ENCODE peak calls at places on chromosomes 2 and 18, in five cellular contexts. R, V, M, A and P are unnamed samples.

GRCh38 chr18:79750980-79751571 is 46.7 kb upstream of the KCNG2 start:
- DNase-seq in R (no peak), V (peak), M (peak), A (no peak), P (no peak)

GRCh38 chr2:234905547-234906260 is 46.1 kb upstream of the SH3BP4 start:
- DNase-seq in R (no peak), V (no peak), M (no peak), A (no peak), P (no peak)

GRCh38 chr2:23384551-23385349 is at the start of gene KLHL29:
- DNase-seq in R (peak), V (peak), M (peak), A (peak), P (peak)

GRCh38 chr2:234955971-234956509 is 4.2 kb downstream of the SH3BP4 start:
- DNase-seq in R (no peak), V (no peak), M (no peak), A (no peak), P (no peak)

GRCh38 chr2:69579561-69579960 is 64.0 kb downstream of the AAK1 start:
- DNase-seq in R (no peak), V (no peak), M (no peak), A (no peak), P (no peak)

GRCh38 chr2:224101820-224102630 is 62.9 kb upstream of the SERPINE2 start:
- DNase-seq in R (no peak), V (peak), M (no peak), A (no peak), P (no peak)

GRCh38 chr2:100437751-100438150 is 20.3 kb upstream of the CHST10 start:
- DNase-seq in R (no peak), V (no peak), M (no peak), A (no peak), P (no peak)

GRCh38 chr2:171578156-171578803 is 56.0 kb downstream of the CYBRD1 start:
- DNase-seq in R (no peak), V (no peak), M (no peak), A (no peak), P (no peak)

GRCh38 chr2:86305195-86305975 is 32.0 kb downstream of the REEP1 start:
- DNase-seq in R (no peak), V (no peak), M (no peak), A (no peak), P (no peak)

GRCh38 chr2:237896941-237897340 is 37.5 kb downstream of the RAMP1 start:
- DNase-seq in R (no peak), V (no peak), M (no peak), A (no peak), P (no peak)

GRCh38 chr2:11539317-11540147 is 5.7 kb downstream of the GREB1 start:
- DNase-seq in R (no peak), V (peak), M (peak), A (no peak), P (no peak)

GRCh38 chr2:79090678-79091077 is 2.9 kb upstream of the REG1B start:
- DNase-seq in R (no peak), V (no peak), M (no peak), A (no peak), P (no peak)

GRCh38 chr18:67417864-67418523 is 98.5 kb downstream of the DSEL start:
- DNase-seq in R (no peak), V (no peak), M (no peak), A (no peak), P (peak)

GRCh38 chr18:23958036-23958435 is 56.5 kb upstream of the TTC39C start:
- DNase-seq in R (no peak), V (peak), M (peak), A (no peak), P (no peak)

GRCh38 chr2:190343500-190344274 is at the start of gene INPP1:
- DNase-seq in R (peak), V (peak), M (peak), A (peak), P (peak)

GRCh38 chr2:126855606-126856005 is 43.1 kb upstream of the TEX51 start:
- DNase-seq in R (no peak), V (no peak), M (no peak), A (no peak), P (no peak)

GRCh38 chr18:51345848-51346391 is 148.4 kb upstream of the MEX3C start:
- DNase-seq in R (no peak), V (no peak), M (no peak), A (no peak), P (no peak)

GRCh38 chr2:195899226-195899625 is 169.4 kb downstream of the DNAH7 start:
- DNase-seq in R (no peak), V (no peak), M (no peak), A (no peak), P (no peak)

GRCh38 chr2:100818003-100818605 is 1.8 kb upstream of the NPAS2 start:
- DNase-seq in R (no peak), V (peak), M (no peak), A (no peak), P (no peak)

GRCh38 chr2:219908538-219908937 is 281.1 kb downstream of the SLC4A3 start:
- DNase-seq in R (no peak), V (no peak), M (no peak), A (no peak), P (no peak)

GRCh38 chr2:42792583-42793313 is at the start of gene HAAO:
- DNase-seq in R (peak), V (peak), M (peak), A (no peak), P (no peak)

GRCh38 chr18:69845588-69846506 is 101.8 kb downstream of the CD226 start:
- DNase-seq in R (no peak), V (no peak), M (no peak), A (no peak), P (no peak)

GRCh38 chr18:56651771-56652092 is 573 bp downstream of the WDR7 start:
- DNase-seq in R (no peak), V (no peak), M (no peak), A (no peak), P (no peak)

GRCh38 chr2:24418166-24418843 is 58.0 kb upstream of the ITSN2 start:
- DNase-seq in R (no peak), V (no peak), M (no peak), A (no peak), P (no peak)

GRCh38 chr2:217887841-217888665 is 114.7 kb downstream of the TNS1 start:
- DNase-seq in R (no peak), V (peak), M (no peak), A (no peak), P (peak)

GRCh38 chr18:14963246-14963645 is 215.3 kb downstream of the ANKRD30B start:
- DNase-seq in R (no peak), V (no peak), M (no peak), A (no peak), P (no peak)

GRCh38 chr2:150526827-150527226 is 39.4 kb upstream of the RND3 start:
- DNase-seq in R (no peak), V (no peak), M (no peak), A (no peak), P (no peak)

GRCh38 chr18:50177294-50177992 is 17.5 kb downstream of the MYO5B start:
- DNase-seq in R (no peak), V (no peak), M (no peak), A (no peak), P (no peak)

GRCh38 chr2:10059552-10060335 is 16.4 kb downstream of the KLF11 start:
- DNase-seq in R (no peak), V (no peak), M (no peak), A (no peak), P (no peak)

GRCh38 chr2:147636238-147636887 is 208.5 kb upstream of the ACVR2A start:
- DNase-seq in R (no peak), V (peak), M (no peak), A (no peak), P (no peak)

GRCh38 chr2:191832668-191833067 is 14.2 kb downstream of the CAVIN2 start:
- DNase-seq in R (no peak), V (no peak), M (no peak), A (no peak), P (no peak)